ENCODE peak calls at places on chromosomes 16 and 17, in four cellular contexts. R is anterior cingulate cortex; C is stimulated activated CD4-positive, alpha-beta T cell treated with anti-CD3 and anti-CD28 coated beads, Interleukin-2, amount 100 ng/mL, for 48 hours; I is NCI-H2081. A is an unnamed sample.

GRCh38 chr17:15405016-15405415 is 62.4 kb downstream of the CDRT4 start:
- DNase-seq in C (no peak), R (no peak), I (no peak), A (no peak)

GRCh38 chr16:25523183-25523582 is 168.6 kb upstream of the HS3ST4 start:
- DNase-seq in C (no peak), I (no peak), R (no peak), A (no peak)

GRCh38 chr16:62644030-62644812 is 608.0 kb upstream of the CDH8 start:
- DNase-seq in R (no peak), I (no peak), C (no peak), A (peak)

GRCh38 chr16:72879846-72880245 is 168.1 kb downstream of the ZFHX3 start:
- DNase-seq in I (no peak), R (no peak), C (no peak), A (no peak)

GRCh38 chr16:46568472-46569230 is 52.5 kb downstream of the SHCBP1 start:
- DNase-seq in I (no peak), R (no peak), C (no peak), A (peak)

GRCh38 chr16:57262841-57263584 is 18.0 kb downstream of the ARL2BP start:
- DNase-seq in R (no peak), I (no peak), C (no peak), A (no peak)

GRCh38 chr16:12229759-12230594 is 253.4 kb downstream of the SNX29 start:
- DNase-seq in R (no peak), C (no peak), I (peak), A (no peak)

GRCh38 chr16:57143125-57143965 is 42.5 kb downstream of the PSME3IP1 start:
- DNase-seq in R (peak), I (no peak), C (no peak), A (no peak)

GRCh38 chr16:85615014-85615851 is 2.1 kb downstream of the GSE1 start:
- DNase-seq in R (no peak), I (peak), C (peak), A (peak)

GRCh38 chr17:27457731-27458523 is 1.7 kb downstream of the KSR1 start:
- DNase-seq in I (no peak), C (no peak), R (no peak), A (no peak)

GRCh38 chr16:82633964-82634600 is 7.3 kb downstream of the CDH13 start:
- DNase-seq in I (no peak), R (no peak), C (no peak), A (no peak)

GRCh38 chr17:76447931-76448652 is 4.9 kb downstream of the UBE2O start:
- DNase-seq in R (no peak), C (no peak), I (no peak), A (no peak)

GRCh38 chr16:31350275-31351005 is 4.5 kb upstream of the ITGAX start:
- DNase-seq in R (no peak), I (no peak), C (no peak), A (no peak)

GRCh38 chr16:72137380-72138063 is 34.4 kb downstream of the PMFBP1 start:
- DNase-seq in C (no peak), R (no peak), I (no peak), A (no peak)

GRCh38 chr16:70746040-70746707 is 54.8 kb downstream of the VAC14 start:
- DNase-seq in C (no peak), I (peak), R (peak), A (peak)

GRCh38 chr17:80969030-80969673 is 22.5 kb upstream of the CHMP6 start:
- DNase-seq in C (no peak), I (no peak), R (no peak), A (no peak)

GRCh38 chr17:74964246-74964761 is 8.3 kb downstream of the HID1 start:
- DNase-seq in I (no peak), R (no peak), C (no peak), A (no peak)

GRCh38 chr17:44078412-44078811 is 7.9 kb downstream of the G6PC3 start:
- DNase-seq in C (no peak), R (no peak), I (no peak), A (no peak)

GRCh38 chr17:10325036-10325435 is 47.8 kb downstream of the MYH13 start:
- DNase-seq in R (no peak), I (no peak), C (no peak), A (no peak)

GRCh38 chr17:50953831-50954601 is 87.9 kb upstream of the TOB1 start:
- DNase-seq in R (no peak), I (peak), C (no peak), A (peak)

GRCh38 chr17:16975744-16976625 is 4.1 kb upstream of the TNFRSF13B start:
- DNase-seq in R (no peak), I (no peak), C (no peak), A (no peak)

GRCh38 chr17:13728751-13729150 is 127.0 kb upstream of the HS3ST3A1 start:
- DNase-seq in C (no peak), R (no peak), I (no peak), A (no peak)

GRCh38 chr16:48353565-48354163 is 31.5 kb downstream of the SIAH1 start:
- DNase-seq in I (peak), C (peak), R (no peak), A (no peak)

GRCh38 chr17:56395787-56396186 is 197.7 kb upstream of the NOG start:
- DNase-seq in C (no peak), I (no peak), R (no peak), A (no peak)

GRCh38 chr16:54283735-54284318 is 2.8 kb downstream of the IRX3 start:
- DNase-seq in I (no peak), C (no peak), R (no peak), A (peak)

GRCh38 chr17:29573558-29573870 is 5.0 kb downstream of the TP53I13 start:
- DNase-seq in C (no peak), I (no peak), R (no peak), A (peak)

GRCh38 chr17:56451629-56452028 is 141.9 kb upstream of the NOG start:
- DNase-seq in I (no peak), R (no peak), C (no peak), A (no peak)

GRCh38 chr17:8019665-8020064 is 17.2 kb downstream of the GUCY2D start:
- DNase-seq in I (no peak), C (no peak), R (no peak), A (no peak)

GRCh38 chr17:2043785-2044184 is 2.0 kb downstream of the OVCA2 start:
- DNase-seq in C (no peak), I (no peak), R (no peak), A (no peak)

GRCh38 chr16:88921603-88921995 is 55.1 kb upstream of the PABPN1L start:
- DNase-seq in C (no peak), R (no peak), I (peak), A (no peak)

GRCh38 chr16:1363501-1364041 is 11.8 kb downstream of the GNPTG start:
- DNase-seq in I (peak), C (peak), R (no peak), A (peak)

GRCh38 chr16:81896902-81897301 is 114.4 kb downstream of the SDR42E1 start:
- DNase-seq in I (no peak), C (no peak), R (no peak), A (no peak)

GRCh38 chr17:1347681-1348318 is 52.2 kb downstream of the YWHAE start:
- DNase-seq in R (no peak), I (no peak), C (no peak), A (no peak)

A was measured in left ventricle myocardium superior.